ENCODE peak calls at places on chromosome 1, in four cellular contexts. One of them, this sample, is unnamed.
A peak's percentile ranks its signal among the peaks of the same experiment; 100 is the strongest.

GRCh38 chr1:232252719-232253118 is 377.2 kb downstream of the SIPA1L2 start:
- DNase-seq in T-helper 1 cell: no peak
- DNase-seq in CD8-positive, alpha-beta T cell: no peak
- DNase-seq in naive thymus-derived CD8-positive, alpha-beta T cell: no peak
- DNase-seq in this sample: no peak

GRCh38 chr1:201025571-201026002 is 2.1 kb upstream of the KIF21B start:
- DNase-seq in naive thymus-derived CD8-positive, alpha-beta T cell: no peak
- DNase-seq in CD8-positive, alpha-beta T cell: no peak
- DNase-seq in T-helper 1 cell: peak; percentile 67
- DNase-seq in this sample: no peak

GRCh38 chr1:22228074-22228473 is 85.2 kb upstream of the WNT4 start:
- DNase-seq in naive thymus-derived CD8-positive, alpha-beta T cell: no peak
- DNase-seq in CD8-positive, alpha-beta T cell: no peak
- DNase-seq in T-helper 1 cell: no peak
- DNase-seq in this sample: no peak

GRCh38 chr1:209989525-209989924 is 51.5 kb downstream of the SYT14 start:
- DNase-seq in T-helper 1 cell: no peak
- DNase-seq in naive thymus-derived CD8-positive, alpha-beta T cell: no peak
- DNase-seq in CD8-positive, alpha-beta T cell: no peak
- DNase-seq in this sample: no peak

GRCh38 chr1:17606826-17607440 is 67.4 kb downstream of the ARHGEF10L start:
- DNase-seq in naive thymus-derived CD8-positive, alpha-beta T cell: peak; percentile 5
- DNase-seq in T-helper 1 cell: peak; percentile 22
- DNase-seq in CD8-positive, alpha-beta T cell: peak; percentile 23
- DNase-seq in this sample: no peak

GRCh38 chr1:91427741-91428140 is 23.1 kb upstream of the HFM1 start:
- DNase-seq in T-helper 1 cell: no peak
- DNase-seq in naive thymus-derived CD8-positive, alpha-beta T cell: no peak
- DNase-seq in CD8-positive, alpha-beta T cell: no peak
- DNase-seq in this sample: no peak

GRCh38 chr1:98391175-98391574 is 270.3 kb upstream of the SNX7 start:
- DNase-seq in T-helper 1 cell: no peak
- DNase-seq in naive thymus-derived CD8-positive, alpha-beta T cell: no peak
- DNase-seq in CD8-positive, alpha-beta T cell: no peak
- DNase-seq in this sample: no peak

GRCh38 chr1:66944330-66945274 is 19.8 kb downstream of the MIER1 start:
- DNase-seq in T-helper 1 cell: no peak
- DNase-seq in naive thymus-derived CD8-positive, alpha-beta T cell: no peak
- DNase-seq in CD8-positive, alpha-beta T cell: no peak
- DNase-seq in this sample: no peak

GRCh38 chr1:149936992-149937705 is 470 bp upstream of the MTMR11 start:
- DNase-seq in CD8-positive, alpha-beta T cell: no peak
- DNase-seq in T-helper 1 cell: no peak
- DNase-seq in naive thymus-derived CD8-positive, alpha-beta T cell: no peak
- DNase-seq in this sample: no peak

GRCh38 chr1:112901387-112901786 is 54.6 kb downstream of the SLC16A1 start:
- DNase-seq in CD8-positive, alpha-beta T cell: no peak
- DNase-seq in T-helper 1 cell: no peak
- DNase-seq in naive thymus-derived CD8-positive, alpha-beta T cell: no peak
- DNase-seq in this sample: no peak

GRCh38 chr1:6534248-6534647 is 20.1 kb downstream of the NOL9 start:
- DNase-seq in CD8-positive, alpha-beta T cell: no peak
- DNase-seq in T-helper 1 cell: no peak
- DNase-seq in naive thymus-derived CD8-positive, alpha-beta T cell: no peak
- DNase-seq in this sample: no peak

GRCh38 chr1:6473974-6474814 is 8.2 kb upstream of the TNFRSF25 start:
- DNase-seq in T-helper 1 cell: no peak
- DNase-seq in naive thymus-derived CD8-positive, alpha-beta T cell: no peak
- DNase-seq in CD8-positive, alpha-beta T cell: no peak
- DNase-seq in this sample: no peak

GRCh38 chr1:181776044-181776443 is 285.5 kb downstream of the ZNF648 start:
- DNase-seq in T-helper 1 cell: no peak
- DNase-seq in CD8-positive, alpha-beta T cell: no peak
- DNase-seq in naive thymus-derived CD8-positive, alpha-beta T cell: no peak
- DNase-seq in this sample: no peak

GRCh38 chr1:50976111-50976889 is 6.3 kb downstream of the CDKN2C start:
- DNase-seq in naive thymus-derived CD8-positive, alpha-beta T cell: no peak
- DNase-seq in CD8-positive, alpha-beta T cell: no peak
- DNase-seq in T-helper 1 cell: peak; percentile 4
- DNase-seq in this sample: no peak

GRCh38 chr1:24855474-24855873 is 74.6 kb downstream of the RUNX3 start:
- DNase-seq in naive thymus-derived CD8-positive, alpha-beta T cell: no peak
- DNase-seq in CD8-positive, alpha-beta T cell: no peak
- DNase-seq in T-helper 1 cell: no peak
- DNase-seq in this sample: no peak

GRCh38 chr1:21896026-21896425 is 41.1 kb downstream of the HSPG2 start:
- DNase-seq in T-helper 1 cell: no peak
- DNase-seq in naive thymus-derived CD8-positive, alpha-beta T cell: no peak
- DNase-seq in CD8-positive, alpha-beta T cell: no peak
- DNase-seq in this sample: no peak

GRCh38 chr1:67468066-67468718 is 38.0 kb upstream of the SERBP1 start:
- DNase-seq in CD8-positive, alpha-beta T cell: no peak
- DNase-seq in T-helper 1 cell: no peak
- DNase-seq in naive thymus-derived CD8-positive, alpha-beta T cell: no peak
- DNase-seq in this sample: no peak

GRCh38 chr1:154819628-154820590 is 50.2 kb downstream of the KCNN3 start:
- DNase-seq in CD8-positive, alpha-beta T cell: peak; percentile 23
- DNase-seq in T-helper 1 cell: peak; percentile 17
- DNase-seq in naive thymus-derived CD8-positive, alpha-beta T cell: no peak
- DNase-seq in this sample: no peak

GRCh38 chr1:168520052-168520751 is 23.6 kb downstream of the XCL2 start:
- DNase-seq in T-helper 1 cell: peak; percentile 84
- DNase-seq in CD8-positive, alpha-beta T cell: peak; percentile 44
- DNase-seq in naive thymus-derived CD8-positive, alpha-beta T cell: peak; percentile 47
- DNase-seq in this sample: peak; percentile 46

GRCh38 chr1:60960846-60961542 is 121.4 kb upstream of the NFIA start:
- DNase-seq in T-helper 1 cell: no peak
- DNase-seq in CD8-positive, alpha-beta T cell: no peak
- DNase-seq in naive thymus-derived CD8-positive, alpha-beta T cell: no peak
- DNase-seq in this sample: no peak

GRCh38 chr1:76541618-76542017 is 325.7 kb upstream of the ST6GALNAC5 start:
- DNase-seq in T-helper 1 cell: no peak
- DNase-seq in CD8-positive, alpha-beta T cell: no peak
- DNase-seq in naive thymus-derived CD8-positive, alpha-beta T cell: no peak
- DNase-seq in this sample: no peak

GRCh38 chr1:88983791-88984552 is 8.5 kb downstream of the KYAT3 start:
- DNase-seq in T-helper 1 cell: peak; percentile 60
- DNase-seq in CD8-positive, alpha-beta T cell: peak; percentile 23
- DNase-seq in naive thymus-derived CD8-positive, alpha-beta T cell: peak; percentile 72
- DNase-seq in this sample: no peak

GRCh38 chr1:237562247-237562823 is 328.4 kb downstream of the ZP4 start:
- DNase-seq in T-helper 1 cell: peak; percentile 51
- DNase-seq in CD8-positive, alpha-beta T cell: no peak
- DNase-seq in naive thymus-derived CD8-positive, alpha-beta T cell: peak; percentile 42
- DNase-seq in this sample: no peak

GRCh38 chr1:218365600-218365999 is 20.5 kb downstream of the TGFB2 start:
- DNase-seq in naive thymus-derived CD8-positive, alpha-beta T cell: no peak
- DNase-seq in T-helper 1 cell: no peak
- DNase-seq in CD8-positive, alpha-beta T cell: no peak
- DNase-seq in this sample: no peak

GRCh38 chr1:150168960-150169565 is 19.3 kb downstream of the PLEKHO1 start:
- DNase-seq in naive thymus-derived CD8-positive, alpha-beta T cell: peak; percentile 31
- DNase-seq in T-helper 1 cell: peak; percentile 45
- DNase-seq in CD8-positive, alpha-beta T cell: peak; percentile 56
- DNase-seq in this sample: peak; percentile 40

GRCh38 chr1:29801561-29801973 is 565.2 kb downstream of the PTPRU start:
- DNase-seq in naive thymus-derived CD8-positive, alpha-beta T cell: no peak
- DNase-seq in T-helper 1 cell: no peak
- DNase-seq in CD8-positive, alpha-beta T cell: no peak
- DNase-seq in this sample: no peak

GRCh38 chr1:1361982-1362423 is 3.6 kb upstream of the MXRA8 start:
- DNase-seq in CD8-positive, alpha-beta T cell: no peak
- DNase-seq in T-helper 1 cell: no peak
- DNase-seq in naive thymus-derived CD8-positive, alpha-beta T cell: no peak
- DNase-seq in this sample: no peak

GRCh38 chr1:196557797-196558196 is 50.4 kb downstream of the KCNT2 start:
- DNase-seq in naive thymus-derived CD8-positive, alpha-beta T cell: no peak
- DNase-seq in T-helper 1 cell: no peak
- DNase-seq in CD8-positive, alpha-beta T cell: no peak
- DNase-seq in this sample: no peak

GRCh38 chr1:205449750-205450443 is 5.9 kb downstream of the BLACAT1 start:
- DNase-seq in CD8-positive, alpha-beta T cell: no peak
- DNase-seq in naive thymus-derived CD8-positive, alpha-beta T cell: no peak
- DNase-seq in T-helper 1 cell: peak; percentile 35
- DNase-seq in this sample: no peak

GRCh38 chr1:182291584-182292192 is 99.9 kb downstream of the GLUL start:
- DNase-seq in T-helper 1 cell: no peak
- DNase-seq in naive thymus-derived CD8-positive, alpha-beta T cell: no peak
- DNase-seq in CD8-positive, alpha-beta T cell: no peak
- DNase-seq in this sample: no peak

GRCh38 chr1:203324103-203325003 is 19.0 kb downstream of the BTG2 start:
- DNase-seq in CD8-positive, alpha-beta T cell: peak; percentile 65
- DNase-seq in T-helper 1 cell: peak; percentile 56
- DNase-seq in naive thymus-derived CD8-positive, alpha-beta T cell: peak; percentile 88
- DNase-seq in this sample: no peak

GRCh38 chr1:74596770-74597169 is 76.8 kb downstream of the ERICH3 start:
- DNase-seq in CD8-positive, alpha-beta T cell: no peak
- DNase-seq in naive thymus-derived CD8-positive, alpha-beta T cell: no peak
- DNase-seq in T-helper 1 cell: no peak
- DNase-seq in this sample: no peak

GRCh38 chr1:8373547-8374270 is 55.8 kb downstream of the SLC45A1 start:
- DNase-seq in naive thymus-derived CD8-positive, alpha-beta T cell: no peak
- DNase-seq in CD8-positive, alpha-beta T cell: no peak
- DNase-seq in T-helper 1 cell: no peak
- DNase-seq in this sample: no peak

GRCh38 chr1:208374391-208374941 is 130.3 kb upstream of the PLXNA2 start:
- DNase-seq in CD8-positive, alpha-beta T cell: no peak
- DNase-seq in naive thymus-derived CD8-positive, alpha-beta T cell: no peak
- DNase-seq in T-helper 1 cell: no peak
- DNase-seq in this sample: no peak

GRCh38 chr1:168774241-168774640 is 45.2 kb upstream of the DPT start:
- DNase-seq in T-helper 1 cell: no peak
- DNase-seq in CD8-positive, alpha-beta T cell: no peak
- DNase-seq in naive thymus-derived CD8-positive, alpha-beta T cell: no peak
- DNase-seq in this sample: no peak

GRCh38 chr1:29518183-29518835 is 282.0 kb downstream of the PTPRU start:
- DNase-seq in CD8-positive, alpha-beta T cell: peak; percentile 1
- DNase-seq in T-helper 1 cell: no peak
- DNase-seq in naive thymus-derived CD8-positive, alpha-beta T cell: no peak
- DNase-seq in this sample: no peak

GRCh38 chr1:56415258-56415657 is 164.1 kb downstream of the PLPP3 start:
- DNase-seq in CD8-positive, alpha-beta T cell: no peak
- DNase-seq in T-helper 1 cell: no peak
- DNase-seq in naive thymus-derived CD8-positive, alpha-beta T cell: no peak
- DNase-seq in this sample: no peak

GRCh38 chr1:220775238-220775853 is 11.4 kb upstream of the MTARC1 start:
- DNase-seq in T-helper 1 cell: peak; percentile 6
- DNase-seq in CD8-positive, alpha-beta T cell: peak; percentile 27
- DNase-seq in naive thymus-derived CD8-positive, alpha-beta T cell: no peak
- DNase-seq in this sample: no peak

GRCh38 chr1:46480959-46481646 is 8.5 kb upstream of the DMBX1 start:
- DNase-seq in naive thymus-derived CD8-positive, alpha-beta T cell: no peak
- DNase-seq in CD8-positive, alpha-beta T cell: no peak
- DNase-seq in T-helper 1 cell: no peak
- DNase-seq in this sample: no peak